ENCODE peak calls at places on chromosomes 3 and 15, in eight cellular contexts. One of them, this sample, is unnamed.
A peak's percentile ranks its signal among the peaks of the same experiment; 100 is the strongest.

GRCh38 chr3:113148814-113149213 is 62.5 kb upstream of the BOC start:
- DNase-seq in activated CD8-positive, alpha-beta memory T cell treated with anti-CD3 and anti-CD28 coated beads for 24 hours: no peak
- DNase-seq in ecto neural progenitor cell: no peak
- DNase-seq in sciatic nerve: no peak
- DNase-seq in HT-29: no peak
- DNase-seq in CD4-positive, alpha-beta T cell: no peak
- DNase-seq in ACHN: no peak
- DNase-seq in choroid plexus epithelial cell: no peak
- DNase-seq in this sample: no peak

GRCh38 chr3:46393554-46394434 is 13.1 kb downstream of the CCR5AS start:
- DNase-seq in activated CD8-positive, alpha-beta memory T cell treated with anti-CD3 and anti-CD28 coated beads for 24 hours: no peak
- DNase-seq in ecto neural progenitor cell: no peak
- DNase-seq in sciatic nerve: no peak
- DNase-seq in HT-29: no peak
- DNase-seq in CD4-positive, alpha-beta T cell: no peak
- DNase-seq in ACHN: no peak
- DNase-seq in choroid plexus epithelial cell: peak; percentile 95
- DNase-seq in this sample: no peak

GRCh38 chr3:42692667-42693529 is 7.6 kb downstream of the KLHL40 start:
- DNase-seq in activated CD8-positive, alpha-beta memory T cell treated with anti-CD3 and anti-CD28 coated beads for 24 hours: no peak
- DNase-seq in ecto neural progenitor cell: no peak
- DNase-seq in sciatic nerve: peak; percentile 36
- DNase-seq in HT-29: no peak
- DNase-seq in CD4-positive, alpha-beta T cell: no peak
- DNase-seq in ACHN: no peak
- DNase-seq in choroid plexus epithelial cell: no peak
- DNase-seq in this sample: no peak

GRCh38 chr15:69987492-69988482 is 109.9 kb downstream of the TLE3 start:
- DNase-seq in activated CD8-positive, alpha-beta memory T cell treated with anti-CD3 and anti-CD28 coated beads for 24 hours: no peak
- DNase-seq in ecto neural progenitor cell: no peak
- DNase-seq in sciatic nerve: no peak
- DNase-seq in HT-29: peak; percentile 57
- DNase-seq in CD4-positive, alpha-beta T cell: no peak
- DNase-seq in ACHN: no peak
- DNase-seq in choroid plexus epithelial cell: no peak
- DNase-seq in this sample: no peak

GRCh38 chr15:99994849-99995248 is 261.6 kb upstream of the LYSMD4 start:
- DNase-seq in activated CD8-positive, alpha-beta memory T cell treated with anti-CD3 and anti-CD28 coated beads for 24 hours: no peak
- DNase-seq in ecto neural progenitor cell: no peak
- DNase-seq in sciatic nerve: peak; percentile 37
- DNase-seq in HT-29: no peak
- DNase-seq in CD4-positive, alpha-beta T cell: no peak
- DNase-seq in ACHN: no peak
- DNase-seq in choroid plexus epithelial cell: no peak
- DNase-seq in this sample: no peak

GRCh38 chr3:59341441-59341840 is 291.6 kb upstream of the CFAP20DC start:
- DNase-seq in activated CD8-positive, alpha-beta memory T cell treated with anti-CD3 and anti-CD28 coated beads for 24 hours: no peak
- DNase-seq in ecto neural progenitor cell: no peak
- DNase-seq in sciatic nerve: no peak
- DNase-seq in HT-29: no peak
- DNase-seq in CD4-positive, alpha-beta T cell: no peak
- DNase-seq in ACHN: no peak
- DNase-seq in choroid plexus epithelial cell: no peak
- DNase-seq in this sample: no peak

GRCh38 chr15:98653686-98654085 is 5.3 kb downstream of the IGF1R start:
- DNase-seq in activated CD8-positive, alpha-beta memory T cell treated with anti-CD3 and anti-CD28 coated beads for 24 hours: no peak
- DNase-seq in ecto neural progenitor cell: no peak
- DNase-seq in sciatic nerve: no peak
- DNase-seq in HT-29: no peak
- DNase-seq in CD4-positive, alpha-beta T cell: no peak
- DNase-seq in ACHN: no peak
- DNase-seq in choroid plexus epithelial cell: peak; percentile 44
- DNase-seq in this sample: no peak

GRCh38 chr3:85054579-85054978 is 95.8 kb downstream of the CADM2 start:
- DNase-seq in activated CD8-positive, alpha-beta memory T cell treated with anti-CD3 and anti-CD28 coated beads for 24 hours: no peak
- DNase-seq in ecto neural progenitor cell: no peak
- DNase-seq in sciatic nerve: no peak
- DNase-seq in HT-29: no peak
- DNase-seq in CD4-positive, alpha-beta T cell: no peak
- DNase-seq in ACHN: no peak
- DNase-seq in choroid plexus epithelial cell: no peak
- DNase-seq in this sample: no peak

GRCh38 chr3:195914648-195915473 is 6.5 kb upstream of the TNK2 start:
- DNase-seq in activated CD8-positive, alpha-beta memory T cell treated with anti-CD3 and anti-CD28 coated beads for 24 hours: peak; percentile 98
- DNase-seq in ecto neural progenitor cell: peak; percentile 94
- DNase-seq in sciatic nerve: peak; percentile 95
- DNase-seq in HT-29: peak; percentile 99
- DNase-seq in CD4-positive, alpha-beta T cell: peak; percentile 94
- DNase-seq in ACHN: peak; percentile 94
- DNase-seq in choroid plexus epithelial cell: peak; percentile 98
- DNase-seq in this sample: peak; percentile 89

GRCh38 chr3:165544432-165544831 is 292.8 kb downstream of the BCHE start:
- DNase-seq in activated CD8-positive, alpha-beta memory T cell treated with anti-CD3 and anti-CD28 coated beads for 24 hours: no peak
- DNase-seq in ecto neural progenitor cell: no peak
- DNase-seq in sciatic nerve: no peak
- DNase-seq in HT-29: no peak
- DNase-seq in CD4-positive, alpha-beta T cell: no peak
- DNase-seq in ACHN: no peak
- DNase-seq in choroid plexus epithelial cell: no peak
- DNase-seq in this sample: no peak

GRCh38 chr15:35728176-35728938 is 182.4 kb upstream of the DPH6 start:
- DNase-seq in activated CD8-positive, alpha-beta memory T cell treated with anti-CD3 and anti-CD28 coated beads for 24 hours: no peak
- DNase-seq in ecto neural progenitor cell: no peak
- DNase-seq in sciatic nerve: no peak
- DNase-seq in HT-29: peak; percentile 14
- DNase-seq in CD4-positive, alpha-beta T cell: no peak
- DNase-seq in ACHN: no peak
- DNase-seq in choroid plexus epithelial cell: peak; percentile 28
- DNase-seq in this sample: no peak

GRCh38 chr3:66797916-66798560 is 200.1 kb upstream of the KBTBD8 start:
- DNase-seq in activated CD8-positive, alpha-beta memory T cell treated with anti-CD3 and anti-CD28 coated beads for 24 hours: no peak
- DNase-seq in ecto neural progenitor cell: peak; percentile 58
- DNase-seq in sciatic nerve: peak; percentile 62
- DNase-seq in HT-29: no peak
- DNase-seq in CD4-positive, alpha-beta T cell: no peak
- DNase-seq in ACHN: peak; percentile 69
- DNase-seq in choroid plexus epithelial cell: peak; percentile 91
- DNase-seq in this sample: no peak

GRCh38 chr15:25238126-25238525 is 200.7 kb downstream of the UBE3A start:
- DNase-seq in activated CD8-positive, alpha-beta memory T cell treated with anti-CD3 and anti-CD28 coated beads for 24 hours: no peak
- DNase-seq in ecto neural progenitor cell: no peak
- DNase-seq in sciatic nerve: no peak
- DNase-seq in HT-29: no peak
- DNase-seq in CD4-positive, alpha-beta T cell: no peak
- DNase-seq in ACHN: no peak
- DNase-seq in choroid plexus epithelial cell: no peak
- DNase-seq in this sample: peak; percentile 7